ENCODE peak calls at places on chromosomes 13 and 19, in nine cellular contexts. One of them, this sample, is unnamed. For H3K4me1, the result is how much of the 10 kb centered on the place peaks cover.

GRCh38 chr19:38684078-38684861 is 36.8 kb downstream of the ACTN4 start:
- DNase-seq in Peyer's patch: no peak
- DNase-seq in foreskin keratinocyte: peak
- DNase-seq in PC-9: peak
- DNase-seq in endothelial cell of umbilical vein: peak
- DNase-seq in left ventricle myocardium inferior: peak
- DNase-seq in heart right ventricle: no peak
- DNase-seq in ovary: peak
- DNase-seq in A673: peak
- DNase-seq in this sample: peak

GRCh38 chr13:29733069-29733700 is 117.2 kb downstream of the UBL3 start:
- DNase-seq in left ventricle myocardium inferior: no peak
- DNase-seq in PC-9: peak
- DNase-seq in heart right ventricle: no peak
- DNase-seq in foreskin keratinocyte: peak
- DNase-seq in A673: no peak
- DNase-seq in ovary: no peak
- DNase-seq in endothelial cell of umbilical vein: no peak
- DNase-seq in Peyer's patch: no peak
- DNase-seq in this sample: no peak

GRCh38 chr19:56083668-56084067 is 37.4 kb downstream of the ZNF787 start:
- DNase-seq in PC-9: no peak
- DNase-seq in foreskin keratinocyte: no peak
- DNase-seq in Peyer's patch: no peak
- DNase-seq in ovary: no peak
- DNase-seq in heart right ventricle: no peak
- DNase-seq in A673: no peak
- DNase-seq in endothelial cell of umbilical vein: no peak
- DNase-seq in left ventricle myocardium inferior: no peak
- DNase-seq in this sample: no peak

GRCh38 chr13:97248243-97248642 is 26.1 kb downstream of the MBNL2 start:
- DNase-seq in A673: no peak
- DNase-seq in ovary: no peak
- DNase-seq in PC-9: no peak
- DNase-seq in foreskin keratinocyte: no peak
- DNase-seq in left ventricle myocardium inferior: no peak
- DNase-seq in endothelial cell of umbilical vein: no peak
- DNase-seq in heart right ventricle: no peak
- DNase-seq in Peyer's patch: no peak
- DNase-seq in this sample: no peak

GRCh38 chr13:110126391-110126961 is 180.5 kb downstream of the COL4A1 start:
- DNase-seq in endothelial cell of umbilical vein: peak
- DNase-seq in ovary: peak
- DNase-seq in Peyer's patch: no peak
- DNase-seq in foreskin keratinocyte: peak
- DNase-seq in A673: peak
- DNase-seq in heart right ventricle: peak
- DNase-seq in PC-9: peak
- DNase-seq in left ventricle myocardium inferior: peak
- DNase-seq in this sample: no peak

GRCh38 chr19:40689339-40690049 is 957 bp downstream of the NUMBL start:
- DNase-seq in endothelial cell of umbilical vein: peak
- DNase-seq in ovary: peak
- DNase-seq in left ventricle myocardium inferior: peak
- DNase-seq in A673: peak
- DNase-seq in heart right ventricle: peak
- DNase-seq in PC-9: no peak
- DNase-seq in foreskin keratinocyte: no peak
- DNase-seq in Peyer's patch: peak
- DNase-seq in this sample: no peak

GRCh38 chr19:38507551-38508127 is 74.1 kb downstream of the RYR1 start:
- DNase-seq in heart right ventricle: no peak
- DNase-seq in ovary: no peak
- DNase-seq in left ventricle myocardium inferior: no peak
- DNase-seq in endothelial cell of umbilical vein: no peak
- DNase-seq in PC-9: no peak
- DNase-seq in A673: no peak
- DNase-seq in Peyer's patch: no peak
- DNase-seq in foreskin keratinocyte: no peak
- DNase-seq in this sample: no peak

GRCh38 chr19:7635670-7636069 is 1.2 kb upstream of the STXBP2 start:
- DNase-seq in endothelial cell of umbilical vein: no peak
- DNase-seq in Peyer's patch: no peak
- DNase-seq in left ventricle myocardium inferior: no peak
- DNase-seq in heart right ventricle: no peak
- DNase-seq in A673: no peak
- DNase-seq in foreskin keratinocyte: no peak
- DNase-seq in ovary: no peak
- DNase-seq in PC-9: no peak
- DNase-seq in this sample: no peak

GRCh38 chr19:8151499-8152035 is 2.2 kb upstream of the FBN3 start:
- DNase-seq in left ventricle myocardium inferior: no peak
- DNase-seq in Peyer's patch: no peak
- DNase-seq in foreskin keratinocyte: no peak
- DNase-seq in A673: no peak
- DNase-seq in PC-9: no peak
- DNase-seq in heart right ventricle: no peak
- DNase-seq in endothelial cell of umbilical vein: no peak
- DNase-seq in ovary: no peak
- DNase-seq in this sample: no peak

GRCh38 chr13:20489185-20489820 is 36.4 kb downstream of the CRYL1 start:
- DNase-seq in heart right ventricle: no peak
- DNase-seq in PC-9: peak
- DNase-seq in foreskin keratinocyte: no peak
- DNase-seq in ovary: no peak
- DNase-seq in A673: peak
- DNase-seq in Peyer's patch: no peak
- DNase-seq in endothelial cell of umbilical vein: no peak
- DNase-seq in left ventricle myocardium inferior: no peak
- DNase-seq in this sample: no peak

GRCh38 chr13:99221567-99222239 is 21.0 kb downstream of the UBAC2 start:
- DNase-seq in foreskin keratinocyte: no peak
- DNase-seq in ovary: no peak
- DNase-seq in Peyer's patch: no peak
- DNase-seq in PC-9: no peak
- DNase-seq in left ventricle myocardium inferior: no peak
- DNase-seq in endothelial cell of umbilical vein: no peak
- DNase-seq in heart right ventricle: no peak
- DNase-seq in A673: no peak
- DNase-seq in this sample: no peak

DNA sequence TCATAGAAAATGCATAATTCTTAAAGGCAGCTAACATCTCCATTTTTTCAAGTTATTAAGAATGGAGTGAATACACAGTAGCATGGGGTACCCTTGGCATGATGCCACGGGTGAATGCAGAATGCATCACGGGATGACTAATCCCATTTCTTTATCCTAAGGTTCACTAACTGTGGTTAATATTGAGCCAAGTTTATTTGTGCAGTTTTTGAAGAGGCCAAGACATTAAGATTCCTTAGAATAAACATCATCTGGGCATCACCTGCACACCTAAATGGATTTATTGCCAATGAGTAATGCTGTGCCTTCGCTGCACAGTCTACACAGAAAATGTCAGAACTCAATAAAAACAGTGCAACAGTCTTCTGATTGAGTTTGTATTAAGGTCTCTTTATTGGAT is 333.1 kb downstream of the GPC6 start:
- DNase-seq in left ventricle myocardium inferior: no peak
- DNase-seq in Peyer's patch: no peak
- DNase-seq in foreskin keratinocyte: peak
- DNase-seq in PC-9: peak
- DNase-seq in A673: peak
- DNase-seq in ovary: no peak
- DNase-seq in heart right ventricle: no peak
- DNase-seq in endothelial cell of umbilical vein: no peak
- DNase-seq in this sample: no peak
- H3K4me1 ChIP-seq in left ventricle myocardium inferior: under half
- H3K4me1 ChIP-seq in Peyer's patch: under half
- H3K4me1 ChIP-seq in foreskin keratinocyte: under half
- H3K4me1 ChIP-seq in PC-9: under half
- H3K4me1 ChIP-seq in A673: under half
- H3K4me1 ChIP-seq in ovary: under half
- H3K4me1 ChIP-seq in heart right ventricle: under half
- H3K4me1 ChIP-seq in endothelial cell of umbilical vein: under half
- H3K4me1 ChIP-seq in this sample: under half

GRCh38 chr19:49605605-49606004 is 14.6 kb downstream of the PRR12 start:
- DNase-seq in left ventricle myocardium inferior: no peak
- DNase-seq in ovary: no peak
- DNase-seq in PC-9: no peak
- DNase-seq in foreskin keratinocyte: no peak
- DNase-seq in heart right ventricle: no peak
- DNase-seq in endothelial cell of umbilical vein: no peak
- DNase-seq in Peyer's patch: no peak
- DNase-seq in A673: no peak
- DNase-seq in this sample: no peak
- H3K27ac ChIP-seq in left ventricle myocardium inferior: no peak
- H3K27ac ChIP-seq in ovary: no peak
- H3K27ac ChIP-seq in PC-9: no peak
- H3K27ac ChIP-seq in foreskin keratinocyte: no peak
- H3K27ac ChIP-seq in heart right ventricle: no peak
- H3K27ac ChIP-seq in endothelial cell of umbilical vein: no peak
- H3K27ac ChIP-seq in Peyer's patch: no peak
- H3K27ac ChIP-seq in A673: no peak
- H3K27ac ChIP-seq in this sample: no peak

GRCh38 chr19:45468159-45468651 is 409 bp downstream of the FOSB start:
- DNase-seq in endothelial cell of umbilical vein: no peak
- DNase-seq in A673: peak
- DNase-seq in foreskin keratinocyte: no peak
- DNase-seq in left ventricle myocardium inferior: no peak
- DNase-seq in PC-9: no peak
- DNase-seq in Peyer's patch: no peak
- DNase-seq in heart right ventricle: no peak
- DNase-seq in ovary: peak
- DNase-seq in this sample: peak

GRCh38 chr19:45469132-45469834 is 1.5 kb downstream of the FOSB start:
- DNase-seq in PC-9: peak
- DNase-seq in endothelial cell of umbilical vein: peak
- DNase-seq in ovary: peak
- DNase-seq in heart right ventricle: peak
- DNase-seq in foreskin keratinocyte: peak
- DNase-seq in left ventricle myocardium inferior: peak
- DNase-seq in A673: peak
- DNase-seq in Peyer's patch: peak
- DNase-seq in this sample: peak

GRCh38 chr19:45469835-45470146 is 2.0 kb downstream of the FOSB start:
- DNase-seq in left ventricle myocardium inferior: no peak
- DNase-seq in A673: peak
- DNase-seq in endothelial cell of umbilical vein: no peak
- DNase-seq in PC-9: peak
- DNase-seq in heart right ventricle: no peak
- DNase-seq in ovary: no peak
- DNase-seq in foreskin keratinocyte: no peak
- DNase-seq in Peyer's patch: peak
- DNase-seq in this sample: no peak

GRCh38 chr19:45467456-45468158 is at the start of gene FOSB:
- DNase-seq in PC-9: peak
- DNase-seq in foreskin keratinocyte: peak
- DNase-seq in Peyer's patch: peak
- DNase-seq in heart right ventricle: peak
- DNase-seq in A673: peak
- DNase-seq in endothelial cell of umbilical vein: peak
- DNase-seq in ovary: peak
- DNase-seq in left ventricle myocardium inferior: peak
- DNase-seq in this sample: peak

GRCh38 chr19:45468803-45469131 is 971 bp downstream of the FOSB start:
- DNase-seq in ovary: no peak
- DNase-seq in PC-9: peak
- DNase-seq in foreskin keratinocyte: no peak
- DNase-seq in heart right ventricle: no peak
- DNase-seq in A673: no peak
- DNase-seq in left ventricle myocardium inferior: no peak
- DNase-seq in Peyer's patch: peak
- DNase-seq in endothelial cell of umbilical vein: no peak
- DNase-seq in this sample: no peak
- H3K4me1 ChIP-seq in ovary: under half
- H3K4me1 ChIP-seq in PC-9: under half
- H3K4me1 ChIP-seq in foreskin keratinocyte: under half
- H3K4me1 ChIP-seq in heart right ventricle: under half
- H3K4me1 ChIP-seq in A673: under half
- H3K4me1 ChIP-seq in left ventricle myocardium inferior: under half
- H3K4me1 ChIP-seq in Peyer's patch: under half
- H3K4me1 ChIP-seq in endothelial cell of umbilical vein: under half
- H3K4me1 ChIP-seq in this sample: under half

GRCh38 chr13:51767100-51767499 is 36.9 kb downstream of the DHRS12 start:
- DNase-seq in endothelial cell of umbilical vein: no peak
- DNase-seq in foreskin keratinocyte: no peak
- DNase-seq in PC-9: no peak
- DNase-seq in ovary: no peak
- DNase-seq in A673: peak
- DNase-seq in heart right ventricle: no peak
- DNase-seq in left ventricle myocardium inferior: no peak
- DNase-seq in Peyer's patch: no peak
- DNase-seq in this sample: no peak

GRCh38 chr13:51765142-51765515 is 38.8 kb downstream of the DHRS12 start:
- DNase-seq in PC-9: no peak
- DNase-seq in foreskin keratinocyte: no peak
- DNase-seq in heart right ventricle: no peak
- DNase-seq in Peyer's patch: no peak
- DNase-seq in endothelial cell of umbilical vein: no peak
- DNase-seq in left ventricle myocardium inferior: no peak
- DNase-seq in A673: no peak
- DNase-seq in ovary: no peak
- DNase-seq in this sample: no peak

GRCh38 chr13:51763486-51763885 is 40.5 kb downstream of the DHRS12 start:
- DNase-seq in heart right ventricle: no peak
- DNase-seq in foreskin keratinocyte: no peak
- DNase-seq in left ventricle myocardium inferior: no peak
- DNase-seq in Peyer's patch: no peak
- DNase-seq in endothelial cell of umbilical vein: no peak
- DNase-seq in ovary: no peak
- DNase-seq in A673: no peak
- DNase-seq in PC-9: no peak
- DNase-seq in this sample: no peak

GRCh38 chr13:51761638-51762350 is 42.2 kb downstream of the DHRS12 start:
- DNase-seq in heart right ventricle: no peak
- DNase-seq in endothelial cell of umbilical vein: no peak
- DNase-seq in left ventricle myocardium inferior: peak
- DNase-seq in ovary: no peak
- DNase-seq in PC-9: no peak
- DNase-seq in Peyer's patch: no peak
- DNase-seq in A673: no peak
- DNase-seq in foreskin keratinocyte: no peak
- DNase-seq in this sample: no peak

GRCh38 chr13:51764184-51765141 is 39.5 kb downstream of the DHRS12 start:
- DNase-seq in foreskin keratinocyte: no peak
- DNase-seq in ovary: no peak
- DNase-seq in left ventricle myocardium inferior: peak
- DNase-seq in PC-9: no peak
- DNase-seq in endothelial cell of umbilical vein: peak
- DNase-seq in Peyer's patch: peak
- DNase-seq in A673: no peak
- DNase-seq in heart right ventricle: peak
- DNase-seq in this sample: no peak
- H3K27ac ChIP-seq in foreskin keratinocyte: no peak
- H3K27ac ChIP-seq in ovary: peak
- H3K27ac ChIP-seq in left ventricle myocardium inferior: peak
- H3K27ac ChIP-seq in PC-9: no peak
- H3K27ac ChIP-seq in endothelial cell of umbilical vein: no peak
- H3K27ac ChIP-seq in Peyer's patch: peak
- H3K27ac ChIP-seq in A673: no peak
- H3K27ac ChIP-seq in heart right ventricle: peak
- H3K27ac ChIP-seq in this sample: peak

GRCh38 chr19:17394891-17395415 is 957 bp upstream of the CCDC194 start:
- DNase-seq in A673: peak
- DNase-seq in heart right ventricle: peak
- DNase-seq in left ventricle myocardium inferior: peak
- DNase-seq in PC-9: no peak
- DNase-seq in endothelial cell of umbilical vein: peak
- DNase-seq in ovary: peak
- DNase-seq in foreskin keratinocyte: no peak
- DNase-seq in Peyer's patch: peak
- DNase-seq in this sample: peak
- H3K4me1 ChIP-seq in A673: under half
- H3K4me1 ChIP-seq in heart right ventricle: under half
- H3K4me1 ChIP-seq in left ventricle myocardium inferior: under half
- H3K4me1 ChIP-seq in PC-9: under half
- H3K4me1 ChIP-seq in endothelial cell of umbilical vein: under half
- H3K4me1 ChIP-seq in ovary: under half
- H3K4me1 ChIP-seq in foreskin keratinocyte: under half
- H3K4me1 ChIP-seq in Peyer's patch: under half
- H3K4me1 ChIP-seq in this sample: under half